ENCODE peak calls at places on chromosome 12, in four cellular contexts. A, E, I and C are unnamed samples.
A peak's percentile ranks its signal among the peaks of the same experiment; 100 is the strongest.

GRCh38 chr12:51840966-51841365 is 7.6 kb downstream of the FIGNL2 start:
- DNase-seq in E (no peak), I (no peak), A (no peak), C (no peak)

GRCh38 chr12:12072064-12072760 is 1.5 kb downstream of the BCL2L14 start:
- DNase-seq in E (no peak), I (no peak), A (no peak), C (no peak)

GRCh38 chr12:55974308-55974724 is 438 bp downstream of the RAB5B start:
- DNase-seq in E (no peak), I (peak; percentile 45), A (peak; percentile 39), C (no peak)

GRCh38 chr12:124715121-124715990 is 147.9 kb upstream of the NCOR2 start:
- DNase-seq in I (peak; percentile 31), E (no peak), A (no peak), C (no peak)

GRCh38 chr12:12338528-12339168 is 11.4 kb downstream of the MANSC1 start:
- DNase-seq in E (no peak), I (no peak), A (no peak), C (no peak)

GRCh38 chr12:121036810-121037326 is 2.2 kb downstream of the OASL start:
- DNase-seq in I (peak; percentile 82), E (no peak), A (no peak), C (no peak)

GRCh38 chr12:1583421-1584078 is 10.8 kb downstream of the FBXL14 start:
- DNase-seq in A (peak; percentile 72), I (peak; percentile 91), E (no peak), C (no peak)

GRCh38 chr12:56256326-56256960 is 1.7 kb downstream of the ANKRD52 start:
- DNase-seq in I (peak; percentile 46), E (no peak), A (no peak), C (no peak)

GRCh38 chr12:106271575-106272505 is 24.0 kb upstream of the CKAP4 start:
- DNase-seq in I (no peak), E (no peak), A (no peak), C (no peak)

GRCh38 chr12:77070382-77071294 is 5.3 kb upstream of the E2F7 start:
- DNase-seq in E (no peak), I (peak; percentile 15), A (no peak), C (no peak)

GRCh38 chr12:93476555-93476954 is 9.2 kb downstream of the MRPL42 start:
- DNase-seq in A (no peak), E (no peak), I (no peak), C (no peak)

GRCh38 chr12:132143328-132144071 is 619 bp downstream of the DDX51 start:
- DNase-seq in A (no peak), I (no peak), E (no peak), C (no peak)

GRCh38 chr12:56804684-56805083 is 41.6 kb downstream of the HSD17B6 start:
- DNase-seq in I (no peak), E (peak; percentile 79), A (no peak), C (no peak)

GRCh38 chr12:27237790-27238771 is 6.0 kb upstream of the STK38L start:
- DNase-seq in A (no peak), I (no peak), E (no peak), C (no peak)

GRCh38 chr12:15151141-15152091 is 69.8 kb downstream of the RERG start:
- DNase-seq in A (no peak), I (no peak), E (no peak), C (no peak)

GRCh38 chr12:1947081-1947480 is 28.6 kb upstream of the CACNA2D4 start:
- DNase-seq in I (peak; percentile 80), A (no peak), E (no peak), C (no peak)

GRCh38 chr12:98499668-98500456 is 15.5 kb upstream of the TMPO start:
- DNase-seq in I (no peak), A (no peak), E (no peak), C (no peak)

GRCh38 chr12:7966558-7966957 is 30.6 kb upstream of the SLC2A3 start:
- DNase-seq in E (no peak), I (no peak), A (no peak), C (no peak)

GRCh38 chr12:22412581-22412980 is 78.1 kb upstream of the ST8SIA1 start:
- DNase-seq in E (no peak), A (no peak), I (no peak), C (no peak)

GRCh38 chr12:122889658-122890561 is 6.0 kb downstream of the VPS37B start:
- DNase-seq in E (no peak), A (no peak), I (no peak), C (no peak)
- TF ChIP-seq CTCF in E (no peak), A (no peak), I (no peak), C (peak; percentile 17)

DNA sequence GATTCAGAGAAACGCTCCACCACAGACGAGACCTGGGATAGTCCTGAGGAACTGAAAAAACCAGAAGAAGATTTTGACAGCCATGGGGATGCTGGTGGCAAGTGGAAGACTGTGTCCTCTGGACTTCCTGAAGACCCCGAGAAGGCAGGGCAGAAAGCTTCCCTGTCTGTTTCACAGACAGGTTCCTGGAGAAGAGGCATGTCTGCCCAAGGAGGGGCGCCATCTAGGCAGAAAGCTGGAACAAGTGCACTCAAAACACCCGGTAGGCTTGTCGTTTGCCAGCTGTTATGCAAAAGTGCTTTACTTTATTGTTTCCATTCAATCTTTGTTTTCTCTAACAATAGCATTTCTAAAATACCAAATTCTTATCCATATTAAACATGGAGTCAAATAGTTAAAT is 287.3 kb downstream of the NAV3 start:
- DNase-seq in I (peak; percentile 21), E (no peak), A (no peak), C (no peak)
- TF ChIP-seq CTCF in I (peak; percentile 20), E (no peak), A (no peak), C (peak; percentile 27)

DNA sequence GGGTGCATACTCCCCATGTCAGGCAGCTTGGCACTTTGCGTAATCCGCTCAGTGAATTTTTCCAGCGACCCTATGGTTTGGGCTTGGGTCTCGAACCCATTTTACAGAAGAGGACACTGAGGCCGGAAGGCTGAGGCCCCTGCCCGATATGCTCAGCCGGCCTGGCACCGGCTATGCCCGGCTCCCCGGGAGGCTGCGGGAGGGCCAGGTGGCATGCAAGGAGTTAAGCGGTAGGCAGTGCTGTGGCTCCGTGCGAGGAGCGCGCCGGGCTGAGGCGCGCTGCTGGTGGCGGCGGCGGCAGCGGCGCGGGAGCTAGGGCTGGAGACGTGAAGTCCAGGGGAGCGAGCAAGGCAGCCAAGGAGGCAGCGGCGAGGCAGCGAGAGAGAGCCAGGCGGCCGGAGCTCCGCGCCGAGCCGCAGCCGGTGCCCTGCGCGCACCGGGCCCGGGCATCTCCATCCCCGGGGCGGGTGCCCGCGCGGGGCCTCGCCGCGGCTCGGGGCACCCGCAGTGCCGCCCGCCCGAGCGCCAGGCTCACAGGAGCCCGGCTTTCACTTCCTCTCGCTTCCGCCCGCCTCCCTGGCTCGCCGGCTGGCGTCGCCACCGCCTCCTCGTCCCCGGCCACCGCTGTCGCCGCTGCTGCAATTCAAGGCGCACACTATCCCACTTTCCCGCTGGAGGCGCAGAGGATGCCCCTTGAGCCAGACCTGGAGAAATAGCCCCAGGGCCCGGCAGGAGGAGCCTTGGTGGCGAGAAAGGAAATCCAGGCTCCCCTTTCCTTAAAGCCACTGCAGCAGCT is at the start of gene WSCD2:
- DNase-seq in A (peak; percentile 74), I (peak; percentile 20), E (peak; percentile 85), C (no peak)
- TF ChIP-seq CTCF in A (no peak), I (no peak), E (peak; percentile 40), C (no peak)

DNA sequence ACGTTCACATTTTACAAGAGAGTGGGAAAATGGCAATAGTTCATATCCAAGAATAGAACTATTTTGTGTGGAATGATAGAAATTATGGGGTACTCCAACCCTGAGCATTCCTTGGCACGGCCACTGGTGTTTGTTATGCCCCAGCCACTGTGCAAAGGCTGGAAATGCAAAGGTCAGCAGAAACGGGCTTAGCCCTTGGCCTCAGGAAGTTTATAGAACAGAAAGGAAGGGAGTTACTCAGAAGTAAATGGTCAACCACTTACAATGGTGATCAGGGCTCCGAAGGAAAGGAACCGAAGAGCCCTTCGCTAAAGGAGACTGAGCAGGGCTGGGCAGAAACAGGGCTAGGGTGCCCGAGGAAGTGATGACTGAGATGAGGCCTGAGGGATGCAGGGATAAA is 45.1 kb downstream of the KICS2 start:
- DNase-seq in A (no peak), E (no peak), I (no peak), C (no peak)
- TF ChIP-seq CTCF in A (no peak), E (no peak), I (no peak), C (no peak)

DNA sequence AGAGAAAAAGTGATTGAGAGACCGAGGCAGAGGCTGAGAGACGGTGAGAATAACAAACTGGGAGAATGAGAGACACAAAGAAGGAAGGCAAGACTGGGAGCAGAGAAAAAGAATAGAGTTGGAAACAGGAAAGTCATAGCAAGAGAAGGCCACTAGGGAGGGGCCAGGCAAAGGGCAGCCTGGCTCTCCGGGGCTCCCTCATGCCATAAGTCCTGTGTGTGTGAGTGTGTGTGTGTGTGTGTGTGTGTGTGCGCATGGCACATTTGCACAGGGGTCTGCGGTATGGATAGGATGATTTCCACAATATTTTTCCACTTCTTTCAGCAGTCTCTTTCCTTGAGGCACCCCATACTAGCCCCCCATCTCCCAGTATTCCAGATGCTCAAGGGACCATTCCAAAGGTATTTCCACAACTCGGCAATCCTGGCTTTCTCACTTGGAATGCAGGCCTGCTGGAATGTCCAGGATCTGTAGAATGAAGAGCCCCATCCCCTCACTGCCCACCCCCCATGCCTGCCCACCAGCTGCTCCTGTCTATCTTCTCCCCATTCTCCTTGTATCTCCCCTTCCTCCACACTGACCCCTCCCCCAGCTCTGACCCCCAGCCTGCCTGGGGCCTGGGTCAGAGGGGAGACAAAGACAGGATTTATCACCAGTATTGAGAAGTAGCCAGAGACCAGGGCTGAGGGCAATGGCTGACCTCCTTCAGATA is 9.0 kb downstream of the GPR84 start:
- DNase-seq in E (no peak), I (no peak), A (no peak), C (no peak)
- TF ChIP-seq CTCF in E (no peak), I (peak; percentile 24), A (no peak), C (no peak)

GRCh38 chr12:68636268-68636667 is 25.6 kb downstream of the RAP1B start:
- DNase-seq in A (no peak), I (peak; percentile 81), E (no peak), C (no peak)
- TF ChIP-seq CTCF in A (no peak), I (no peak), E (no peak), C (no peak)

DNA sequence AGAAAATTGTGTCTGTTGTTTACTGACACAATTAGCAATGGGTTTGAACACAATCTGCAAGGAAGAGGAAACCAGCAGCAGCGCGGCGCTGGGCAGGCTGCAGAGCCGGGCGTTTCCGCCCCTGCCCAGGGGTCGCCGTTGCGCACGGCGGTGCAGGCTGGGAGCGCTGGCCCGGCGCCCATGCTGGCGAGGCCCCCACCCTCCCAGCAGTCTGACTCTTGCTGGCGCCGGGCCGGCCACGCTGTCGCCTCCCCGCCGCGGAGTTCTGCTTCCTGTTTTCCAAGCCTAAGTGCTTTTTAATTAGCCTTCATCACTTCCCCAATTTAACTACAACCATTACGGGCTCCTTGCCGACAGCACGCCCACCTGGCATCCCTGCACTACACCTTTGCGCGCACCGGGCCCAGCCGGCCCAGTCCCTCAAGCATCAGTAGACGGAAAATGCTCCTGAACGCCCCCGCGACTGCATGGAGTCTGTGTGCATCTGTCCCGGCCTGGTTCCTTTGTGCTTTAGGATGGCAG is 212.1 kb downstream of the GXYLT1 start:
- DNase-seq in E (no peak), I (no peak), A (peak; percentile 75), C (no peak)
- TF ChIP-seq CTCF in E (peak; percentile 12), I (no peak), A (no peak), C (no peak)

DNA sequence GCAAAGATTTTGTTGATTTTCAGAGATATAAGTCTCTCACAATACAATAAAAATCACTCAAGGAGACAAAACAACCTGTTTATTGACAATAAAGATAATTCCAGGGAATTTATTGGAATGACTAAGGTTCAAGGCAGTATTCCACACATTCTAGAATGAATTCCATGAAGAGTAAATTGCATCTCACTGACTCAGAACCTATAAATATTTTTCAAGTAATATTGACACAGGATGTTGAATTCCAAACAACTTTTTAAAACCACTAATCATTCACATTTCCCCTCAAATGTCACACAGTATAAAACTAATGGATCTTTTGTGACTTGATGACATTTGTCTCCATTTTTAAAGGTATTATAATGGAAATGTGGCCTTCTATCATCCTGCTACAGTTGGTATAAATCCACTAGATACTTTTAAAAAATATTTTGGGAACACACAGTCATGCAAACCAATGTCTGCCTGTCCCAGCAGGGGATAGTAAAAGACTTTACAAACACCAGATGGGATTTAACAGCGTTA is 42.1 kb upstream of the LGR5 start:
- DNase-seq in A (no peak), E (no peak), I (peak; percentile 83), C (no peak)
- TF ChIP-seq CTCF in A (no peak), E (peak; percentile 40), I (peak; percentile 40), C (peak; percentile 20)